ENCODE peak calls at places on chromosomes 3 and 15, in ten cellular contexts. J, P, G, V, D, C, E, U, K and A are unnamed samples. For H3K4me1, the result is how much of the 10 kb centered on the place peaks cover.

GRCh38 chr3:43503067-43503728 is 118.6 kb downstream of the ANO10 start:
- DNase-seq in J (no peak), P (no peak), G (peak), V (peak), D (no peak), C (no peak), E (peak), U (peak), K (no peak), A (peak)

GRCh38 chr3:160704006-160704405 is 27.0 kb downstream of the ARL14 start:
- DNase-seq in J (no peak), P (no peak), G (peak), V (no peak), D (no peak), C (no peak), E (no peak), U (peak), K (no peak), A (no peak)

GRCh38 chr15:57406040-57406772 is 29.9 kb downstream of the CGNL1 start:
- DNase-seq in J (no peak), P (no peak), G (peak), V (no peak), D (no peak), C (no peak), E (peak), U (peak), K (no peak), A (no peak)

GRCh38 chr3:138323971-138324370 is 5.7 kb downstream of the NME9 start:
- DNase-seq in J (no peak), P (no peak), G (no peak), V (no peak), D (no peak), C (no peak), E (no peak), U (no peak), K (no peak), A (no peak)

GRCh38 chr3:32340039-32340438 is 51.6 kb upstream of the CMTM7 start:
- DNase-seq in J (no peak), P (peak), G (peak), V (peak), D (no peak), C (peak), E (peak), U (peak), K (peak), A (peak)

GRCh38 chr3:47780727-47781325 is 867 bp downstream of the SMARCC1 start:
- DNase-seq in J (no peak), P (no peak), G (peak), V (peak), D (no peak), C (no peak), E (peak), U (peak), K (no peak), A (no peak)

GRCh38 chr3:182111967-182112366 is 400.2 kb downstream of the SOX2 start:
- DNase-seq in J (no peak), P (no peak), G (no peak), V (no peak), D (no peak), C (no peak), E (no peak), U (no peak), K (no peak), A (no peak)

GRCh38 chr15:92092391-92092790 is 238.9 kb downstream of the SLCO3A1 start:
- DNase-seq in J (no peak), P (no peak), G (peak), V (no peak), D (no peak), C (no peak), E (no peak), U (peak), K (no peak), A (no peak)

GRCh38 chr15:69014454-69014853 is at the start of gene NOX5:
- DNase-seq in J (no peak), P (no peak), G (peak), V (no peak), D (no peak), C (no peak), E (no peak), U (peak), K (no peak), A (peak)

GRCh38 chr3:156792536-156792935 is 33.6 kb upstream of the LEKR1 start:
- DNase-seq in J (no peak), P (no peak), G (no peak), V (no peak), D (no peak), C (no peak), E (no peak), U (no peak), K (no peak), A (no peak)

GRCh38 chr3:45962033-45962432 is 18.8 kb downstream of the CXCR6 start:
- DNase-seq in J (no peak), P (no peak), G (no peak), V (no peak), D (no peak), C (no peak), E (no peak), U (no peak), K (no peak), A (no peak)

GRCh38 chr3:65401359-65401810 is 637.3 kb downstream of the MAGI1 start:
- DNase-seq in J (no peak), P (peak), G (no peak), V (no peak), D (no peak), C (no peak), E (no peak), U (no peak), K (no peak), A (no peak)

GRCh38 chr15:101542306-101543025 is 53.0 kb upstream of the PCSK6 start:
- DNase-seq in J (no peak), P (peak), G (no peak), V (no peak), D (no peak), C (peak), E (no peak), U (no peak), K (no peak), A (no peak)

GRCh38 chr3:182959474-182960350 is 20.6 kb downstream of the DCUN1D1 start:
- DNase-seq in J (no peak), P (no peak), G (no peak), V (no peak), D (no peak), C (no peak), E (no peak), U (no peak), K (no peak), A (no peak)

GRCh38 chr3:110106805-110107204 is 769.5 kb upstream of the DPPA4 start:
- DNase-seq in J (no peak), P (no peak), G (peak), V (no peak), D (no peak), C (no peak), E (no peak), U (peak), K (no peak), A (no peak)

GRCh38 chr3:43583481-43583880 is 38.3 kb downstream of the ANO10 start:
- DNase-seq in J (no peak), P (no peak), G (no peak), V (no peak), D (no peak), C (no peak), E (no peak), U (no peak), K (no peak), A (no peak)

GRCh38 chr15:69718916-69719315 is 266.3 kb downstream of the RPLP1 start:
- DNase-seq in J (peak), P (no peak), G (no peak), V (no peak), D (no peak), C (peak), E (no peak), U (no peak), K (peak), A (no peak)

GRCh38 chr15:89196994-89197393 is 24.4 kb downstream of the RLBP1 start:
- DNase-seq in J (no peak), P (no peak), G (no peak), V (no peak), D (no peak), C (no peak), E (peak), U (no peak), K (peak), A (peak)

GRCh38 chr15:37041836-37042235 is 58.5 kb downstream of the MEIS2 start:
- DNase-seq in J (no peak), P (no peak), G (no peak), V (no peak), D (no peak), C (no peak), E (no peak), U (no peak), K (no peak), A (no peak)

GRCh38 chr3:125129512-125129962 is 73.7 kb upstream of the HEG1 start:
- DNase-seq in J (peak), P (no peak), G (peak), V (peak), D (no peak), C (no peak), E (peak), U (peak), K (peak), A (peak)

GRCh38 chr3:46852839-46853355 is 10.3 kb downstream of the MYL3 start:
- DNase-seq in J (no peak), P (peak), G (no peak), V (no peak), D (no peak), C (no peak), E (no peak), U (no peak), K (peak), A (no peak)

GRCh38 chr15:98866503-98866902 is 141.1 kb downstream of the PGPEP1L start:
- DNase-seq in J (no peak), P (no peak), G (peak), V (peak), D (no peak), C (no peak), E (no peak), U (peak), K (peak), A (no peak)

GRCh38 chr3:72520690-72521308 is 327.4 kb downstream of the SHQ1 start:
- DNase-seq in J (no peak), P (no peak), G (peak), V (peak), D (no peak), C (no peak), E (peak), U (peak), K (no peak), A (peak)

GRCh38 chr3:176697284-176697889 is 499.9 kb downstream of the TBL1XR1 start:
- DNase-seq in J (no peak), P (peak), G (no peak), V (no peak), D (no peak), C (no peak), E (no peak), U (no peak), K (no peak), A (no peak)

GRCh38 chr3:8848696-8849131 is 79.3 kb upstream of the OXTR start:
- DNase-seq in J (no peak), P (peak), G (peak), V (peak), D (no peak), C (no peak), E (no peak), U (peak), K (no peak), A (peak)

GRCh38 chr3:169387751-169388696 is 275.5 kb downstream of the MECOM start:
- DNase-seq in J (peak), P (peak), G (no peak), V (no peak), D (no peak), C (peak), E (peak), U (peak), K (peak), A (no peak)

GRCh38 chr3:179098388-179099077 is 26.9 kb upstream of the ZMAT3 start:
- DNase-seq in J (no peak), P (no peak), G (peak), V (peak), D (no peak), C (no peak), E (no peak), U (peak), K (no peak), A (peak)

GRCh38 chr3:14377838-14378169 is 24.6 kb upstream of the SLC6A6 start:
- DNase-seq in J (no peak), P (no peak), G (no peak), V (no peak), D (no peak), C (no peak), E (no peak), U (no peak), K (no peak), A (no peak)

GRCh38 chr15:81315452-81316203 is 8.3 kb downstream of the STARD5 start:
- DNase-seq in J (peak), P (no peak), G (no peak), V (no peak), D (no peak), C (no peak), E (no peak), U (no peak), K (no peak), A (no peak)

GRCh38 chr3:62169871-62170660 is 203.3 kb downstream of the FEZF2 start:
- DNase-seq in J (no peak), P (no peak), G (peak), V (peak), D (no peak), C (no peak), E (no peak), U (peak), K (no peak), A (peak)

GRCh38 chr3:62168356-62168755 is 205.0 kb downstream of the FEZF2 start:
- DNase-seq in J (no peak), P (no peak), G (no peak), V (no peak), D (no peak), C (no peak), E (no peak), U (no peak), K (peak), A (no peak)

GRCh38 chr3:62164746-62165145 is 208.6 kb downstream of the FEZF2 start:
- DNase-seq in J (no peak), P (no peak), G (no peak), V (no peak), D (no peak), C (no peak), E (no peak), U (no peak), K (no peak), A (no peak)

GRCh38 chr3:62164196-62164595 is 209.2 kb downstream of the FEZF2 start:
- DNase-seq in J (no peak), P (no peak), G (no peak), V (no peak), D (no peak), C (no peak), E (no peak), U (no peak), K (no peak), A (no peak)

DNA sequence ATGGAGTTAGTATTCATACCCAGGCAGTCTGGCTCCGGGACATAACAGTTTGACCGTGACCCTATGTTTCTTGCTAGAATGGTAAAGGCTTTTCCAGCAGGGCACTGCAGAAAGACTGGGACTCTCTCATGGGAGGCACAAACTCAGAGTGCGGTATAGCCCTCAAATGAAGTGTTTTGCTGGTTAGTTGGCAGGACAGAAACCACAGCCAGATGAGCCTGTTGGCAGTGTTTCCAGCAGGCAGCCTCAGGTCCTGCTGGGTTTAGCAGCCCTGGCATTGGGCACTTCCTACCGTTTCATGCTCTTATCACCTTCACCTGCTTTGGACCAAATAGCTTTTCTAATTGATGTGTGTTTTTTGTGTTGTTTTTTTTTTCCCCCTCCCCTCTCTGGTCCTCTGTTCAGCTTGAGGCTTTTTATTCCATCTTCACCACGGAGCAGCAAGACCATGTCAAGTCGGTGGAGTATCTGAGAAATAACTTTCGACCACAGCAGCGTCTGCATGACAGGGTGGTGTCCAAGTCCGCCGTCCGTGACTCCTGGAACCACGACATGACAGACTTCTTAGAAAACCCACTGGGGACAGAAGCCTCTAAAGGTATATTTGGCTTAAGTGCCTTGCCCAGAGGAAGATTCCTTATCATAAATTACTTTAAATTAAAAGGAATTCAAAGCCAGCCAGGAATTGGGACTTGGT is 205.6 kb downstream of the FEZF2 start:
- DNase-seq in J (no peak), P (no peak), G (peak), V (no peak), D (no peak), C (no peak), E (no peak), U (peak), K (no peak), A (no peak)
- H3K4me1 ChIP-seq in J (half or more), P (under half), G (under half), V (under half), D (under half), C (half or more), E (under half), U (under half), K (under half), A (under half)

GRCh38 chr15:76178321-76178720 is 118.5 kb downstream of the TMEM266 start:
- DNase-seq in J (no peak), P (no peak), G (no peak), V (no peak), D (no peak), C (no peak), E (no peak), U (peak), K (no peak), A (no peak)
- H3K27ac ChIP-seq in J (no peak), P (no peak), G (no peak), V (no peak), D (no peak), C (no peak), E (no peak), U (peak), K (no peak), A (no peak)

GRCh38 chr3:27716309-27716708 is 5.8 kb downstream of the EOMES start:
- DNase-seq in J (no peak), P (no peak), G (no peak), V (no peak), D (no peak), C (no peak), E (no peak), U (no peak), K (no peak), A (no peak)
- H3K4me1 ChIP-seq in J (under half), P (under half), G (under half), V (under half), D (under half), C (under half), E (under half), U (under half), K (under half), A (under half)

GRCh38 chr3:149310796-149311534 is 22.5 kb downstream of the TM4SF18 start:
- DNase-seq in J (no peak), P (no peak), G (no peak), V (no peak), D (no peak), C (no peak), E (no peak), U (no peak), K (no peak), A (peak)
- H3K27ac ChIP-seq in J (no peak), P (no peak), G (no peak), V (no peak), D (peak), C (no peak), E (no peak), U (no peak), K (no peak), A (peak)

DNA sequence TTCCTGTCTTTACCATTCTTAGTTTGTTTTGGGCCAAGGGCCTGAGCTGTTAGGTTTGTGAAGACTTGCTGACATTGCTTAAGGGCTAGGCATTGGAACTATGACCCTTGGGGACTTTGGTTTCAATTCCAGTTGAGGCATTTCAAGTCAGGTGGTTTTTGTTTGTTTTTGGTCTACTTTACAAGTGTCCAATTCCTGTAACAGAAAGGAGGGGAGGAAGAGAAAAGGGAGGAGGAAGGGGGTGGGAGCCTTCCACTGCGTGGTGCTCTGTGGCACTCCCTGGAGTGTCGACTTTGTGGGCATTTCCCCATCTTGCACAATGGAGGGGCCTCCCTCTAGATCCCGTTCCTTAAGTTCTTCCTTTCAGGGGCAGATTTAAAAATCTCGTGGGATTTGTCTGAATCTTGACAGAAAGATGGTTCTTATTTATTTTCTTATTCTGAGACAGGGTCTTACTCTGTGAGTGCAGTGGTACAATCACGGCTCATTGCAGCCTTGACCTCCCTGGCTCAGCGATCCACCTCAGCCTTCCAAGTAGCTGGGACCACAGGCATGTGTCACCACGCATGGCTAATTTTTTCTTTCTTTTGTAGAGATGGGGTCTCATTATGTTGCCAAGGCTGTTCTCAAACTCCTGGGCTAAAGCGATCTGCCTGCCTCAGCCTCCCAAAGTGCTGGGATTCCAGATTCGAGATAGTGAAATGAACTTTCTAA is 59.5 kb upstream of the RYK start:
- DNase-seq in J (no peak), P (no peak), G (no peak), V (no peak), D (no peak), C (no peak), E (peak), U (no peak), K (no peak), A (no peak)
- H3K4me1 ChIP-seq in J (half or more), P (under half), G (under half), V (half or more), D (half or more), C (half or more), E (half or more), U (half or more), K (under half), A (under half)